ENCODE peak calls at places on chromosomes 11 and 22, in eight cellular contexts. One of them, this sample, is unnamed.

GRCh38 chr22:19265779-19266178 is 25.7 kb downstream of the CLTCL1 start:
- DNase-seq in aorta: no peak
- DNase-seq in PC-9: no peak
- DNase-seq in colonic mucosa: no peak
- DNase-seq in HAP-1: no peak
- DNase-seq in adrenal gland: no peak
- DNase-seq in astrocyte: no peak
- DNase-seq in cardiac muscle cell: no peak
- DNase-seq in this sample: no peak

GRCh38 chr11:132604446-132604845 is 927.9 kb downstream of the OPCML start:
- DNase-seq in colonic mucosa: no peak
- DNase-seq in astrocyte: peak; percentile 84
- DNase-seq in PC-9: no peak
- DNase-seq in adrenal gland: no peak
- DNase-seq in aorta: no peak
- DNase-seq in HAP-1: no peak
- DNase-seq in cardiac muscle cell: no peak
- DNase-seq in this sample: no peak

GRCh38 chr11:65918211-65919150 is at the start of gene C11orf68:
- DNase-seq in adrenal gland: peak; percentile 74
- DNase-seq in astrocyte: no peak
- DNase-seq in colonic mucosa: no peak
- DNase-seq in cardiac muscle cell: peak; percentile 63
- DNase-seq in PC-9: no peak
- DNase-seq in aorta: peak; percentile 66
- DNase-seq in HAP-1: no peak
- DNase-seq in this sample: no peak

GRCh38 chr11:86162257-86162656 is 82.3 kb upstream of the EED start:
- DNase-seq in aorta: peak; percentile 80
- DNase-seq in astrocyte: peak; percentile 87
- DNase-seq in adrenal gland: peak; percentile 83
- DNase-seq in colonic mucosa: no peak
- DNase-seq in PC-9: no peak
- DNase-seq in cardiac muscle cell: no peak
- DNase-seq in HAP-1: no peak
- DNase-seq in this sample: peak; percentile 51

GRCh38 chr11:26730711-26731460 is 9.0 kb upstream of the SLC5A12 start:
- DNase-seq in PC-9: no peak
- DNase-seq in colonic mucosa: no peak
- DNase-seq in astrocyte: no peak
- DNase-seq in aorta: no peak
- DNase-seq in adrenal gland: no peak
- DNase-seq in cardiac muscle cell: no peak
- DNase-seq in HAP-1: no peak
- DNase-seq in this sample: no peak

GRCh38 chr11:69515271-69516245 is 34.1 kb downstream of the LINC01488 start:
- DNase-seq in HAP-1: no peak
- DNase-seq in astrocyte: no peak
- DNase-seq in adrenal gland: no peak
- DNase-seq in cardiac muscle cell: no peak
- DNase-seq in aorta: no peak
- DNase-seq in PC-9: no peak
- DNase-seq in colonic mucosa: no peak
- DNase-seq in this sample: peak; percentile 5

GRCh38 chr22:39283312-39284141 is 35.9 kb downstream of the RPL3 start:
- DNase-seq in adrenal gland: peak; percentile 89
- DNase-seq in astrocyte: no peak
- DNase-seq in HAP-1: no peak
- DNase-seq in aorta: peak; percentile 84
- DNase-seq in colonic mucosa: no peak
- DNase-seq in PC-9: peak; percentile 99
- DNase-seq in cardiac muscle cell: peak; percentile 91
- DNase-seq in this sample: peak; percentile 43

GRCh38 chr11:32913445-32913844 is 20.8 kb downstream of the QSER1 start:
- DNase-seq in cardiac muscle cell: no peak
- DNase-seq in HAP-1: no peak
- DNase-seq in astrocyte: no peak
- DNase-seq in PC-9: no peak
- DNase-seq in colonic mucosa: peak; percentile 36
- DNase-seq in adrenal gland: no peak
- DNase-seq in aorta: no peak
- DNase-seq in this sample: no peak

GRCh38 chr11:65778431-65778900 is 2.3 kb downstream of the AP5B1 start:
- DNase-seq in astrocyte: no peak
- DNase-seq in cardiac muscle cell: no peak
- DNase-seq in adrenal gland: peak; percentile 49
- DNase-seq in colonic mucosa: peak; percentile 16
- DNase-seq in PC-9: no peak
- DNase-seq in HAP-1: no peak
- DNase-seq in aorta: no peak
- DNase-seq in this sample: peak; percentile 11

GRCh38 chr11:64538501-64538951 is 52.5 kb upstream of the SLC22A12 start:
- DNase-seq in adrenal gland: no peak
- DNase-seq in aorta: no peak
- DNase-seq in colonic mucosa: no peak
- DNase-seq in cardiac muscle cell: no peak
- DNase-seq in HAP-1: no peak
- DNase-seq in astrocyte: no peak
- DNase-seq in PC-9: no peak
- DNase-seq in this sample: no peak

GRCh38 chr11:65625628-65626342 is 10.2 kb downstream of the PCNX3 start:
- DNase-seq in colonic mucosa: peak; percentile 66
- DNase-seq in aorta: no peak
- DNase-seq in adrenal gland: peak; percentile 75
- DNase-seq in PC-9: no peak
- DNase-seq in HAP-1: no peak
- DNase-seq in astrocyte: no peak
- DNase-seq in cardiac muscle cell: peak; percentile 64
- DNase-seq in this sample: peak; percentile 52

DNA sequence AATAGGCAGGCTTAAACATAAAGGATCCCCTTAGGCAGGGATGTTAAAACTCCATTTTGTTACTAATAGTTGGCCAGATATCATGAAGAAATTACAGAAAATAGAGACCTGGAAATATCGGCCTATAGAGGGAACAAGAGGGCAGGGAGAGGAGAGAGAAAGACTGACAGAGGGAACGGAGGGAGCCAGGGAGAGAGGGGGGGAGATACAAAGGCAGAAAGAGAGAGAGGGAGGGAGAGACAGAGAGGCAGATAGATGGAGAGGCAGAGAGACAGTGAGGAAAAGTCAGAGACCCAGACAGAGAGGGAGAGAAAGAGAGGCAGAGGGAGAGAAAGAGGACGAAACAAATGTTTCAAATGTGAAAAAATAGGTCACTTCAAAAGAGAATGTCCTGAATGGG is 53.5 kb downstream of the ZNF280B start:
- DNase-seq in astrocyte: no peak
- DNase-seq in colonic mucosa: no peak
- DNase-seq in adrenal gland: no peak
- DNase-seq in cardiac muscle cell: no peak
- DNase-seq in aorta: no peak
- DNase-seq in HAP-1: no peak
- DNase-seq in PC-9: no peak
- DNase-seq in this sample: no peak
- H3K9me3 ChIP-seq in astrocyte: peaks cover 25% of the 10 kb centered on the region
- H3K9me3 ChIP-seq in colonic mucosa: no peaks in the 10 kb centered on the region
- H3K9me3 ChIP-seq in adrenal gland: no peaks in the 10 kb centered on the region
- H3K9me3 ChIP-seq in cardiac muscle cell: no peaks in the 10 kb centered on the region
- H3K9me3 ChIP-seq in aorta: peaks cover 17% of the 10 kb centered on the region
- H3K9me3 ChIP-seq in HAP-1: peaks cover 2% of the 10 kb centered on the region
- H3K9me3 ChIP-seq in PC-9: no peaks in the 10 kb centered on the region
- H3K9me3 ChIP-seq in this sample: no peaks in the 10 kb centered on the region

DNA sequence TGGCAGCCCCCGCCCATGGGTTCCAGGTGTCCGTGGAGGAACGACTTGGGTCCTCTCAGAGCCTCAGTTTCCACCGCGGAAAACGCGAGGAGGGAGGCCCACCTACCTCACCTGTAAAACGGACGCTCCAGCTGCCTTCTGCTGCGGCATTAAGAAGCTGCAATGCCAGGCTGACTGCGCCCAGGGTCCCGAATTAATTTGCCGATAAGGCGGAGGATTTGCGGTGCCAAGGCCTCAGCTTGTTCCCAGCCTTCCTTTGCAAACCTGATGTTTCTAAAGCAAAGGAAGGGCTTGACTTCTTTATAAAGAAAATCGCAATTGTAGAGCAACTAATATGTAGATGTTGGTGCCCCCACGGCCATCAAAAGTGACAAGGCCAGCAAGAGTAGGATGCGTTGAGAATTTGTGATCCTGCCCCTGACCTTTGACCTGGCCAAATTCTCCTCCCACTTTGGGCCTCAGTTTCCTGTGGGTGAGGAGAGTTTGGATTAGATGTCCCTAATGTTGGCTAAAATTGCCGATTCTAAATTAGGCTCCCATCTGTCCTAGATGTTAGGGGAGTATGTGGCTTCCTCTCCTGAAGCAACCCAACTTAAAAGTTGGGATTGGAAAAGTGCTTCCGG is 849 bp upstream of the TCF20 start:
- DNase-seq in aorta: no peak
- DNase-seq in PC-9: no peak
- DNase-seq in HAP-1: no peak
- DNase-seq in colonic mucosa: no peak
- DNase-seq in astrocyte: no peak
- DNase-seq in cardiac muscle cell: no peak
- DNase-seq in adrenal gland: no peak
- DNase-seq in this sample: no peak
- H3K4me3 ChIP-seq in aorta: no peak overlapping the region
- H3K4me3 ChIP-seq in PC-9: peak overlapping the region; percentile 61
- H3K4me3 ChIP-seq in HAP-1: no peak overlapping the region
- H3K4me3 ChIP-seq in colonic mucosa: peak overlapping the region; percentile 47
- H3K4me3 ChIP-seq in astrocyte: no peak overlapping the region
- H3K4me3 ChIP-seq in cardiac muscle cell: no peak overlapping the region
- H3K4me3 ChIP-seq in adrenal gland: no peak overlapping the region
- H3K4me3 ChIP-seq in this sample: peak overlapping the region; percentile 81

GRCh38 chr11:46431211-46431610 is 39.6 kb upstream of the CHRM4 start:
- DNase-seq in aorta: no peak
- DNase-seq in PC-9: no peak
- DNase-seq in colonic mucosa: no peak
- DNase-seq in astrocyte: no peak
- DNase-seq in adrenal gland: no peak
- DNase-seq in HAP-1: no peak
- DNase-seq in cardiac muscle cell: no peak
- DNase-seq in this sample: no peak

GRCh38 chr11:46422588-46422987 is 31.0 kb upstream of the CHRM4 start:
- DNase-seq in astrocyte: no peak
- DNase-seq in aorta: no peak
- DNase-seq in HAP-1: no peak
- DNase-seq in adrenal gland: no peak
- DNase-seq in colonic mucosa: no peak
- DNase-seq in cardiac muscle cell: no peak
- DNase-seq in PC-9: no peak
- DNase-seq in this sample: no peak

GRCh38 chr11:46429709-46430108 is 38.1 kb upstream of the CHRM4 start:
- DNase-seq in astrocyte: no peak
- DNase-seq in colonic mucosa: no peak
- DNase-seq in PC-9: no peak
- DNase-seq in cardiac muscle cell: no peak
- DNase-seq in aorta: no peak
- DNase-seq in HAP-1: no peak
- DNase-seq in adrenal gland: no peak
- DNase-seq in this sample: no peak

GRCh38 chr11:46426233-46426991 is 34.8 kb upstream of the CHRM4 start:
- DNase-seq in astrocyte: no peak
- DNase-seq in cardiac muscle cell: no peak
- DNase-seq in adrenal gland: no peak
- DNase-seq in colonic mucosa: no peak
- DNase-seq in PC-9: no peak
- DNase-seq in aorta: no peak
- DNase-seq in HAP-1: no peak
- DNase-seq in this sample: no peak

GRCh38 chr11:46427364-46427763 is 35.8 kb upstream of the CHRM4 start:
- DNase-seq in PC-9: no peak
- DNase-seq in aorta: no peak
- DNase-seq in astrocyte: no peak
- DNase-seq in cardiac muscle cell: no peak
- DNase-seq in adrenal gland: no peak
- DNase-seq in HAP-1: no peak
- DNase-seq in colonic mucosa: no peak
- DNase-seq in this sample: no peak
- H3K9me3 ChIP-seq in PC-9: no peaks in the 10 kb centered on the region
- H3K9me3 ChIP-seq in aorta: no peaks in the 10 kb centered on the region
- H3K9me3 ChIP-seq in astrocyte: no peaks in the 10 kb centered on the region
- H3K9me3 ChIP-seq in cardiac muscle cell: no peaks in the 10 kb centered on the region
- H3K9me3 ChIP-seq in adrenal gland: no peaks in the 10 kb centered on the region
- H3K9me3 ChIP-seq in HAP-1: no peaks in the 10 kb centered on the region
- H3K9me3 ChIP-seq in colonic mucosa: no peaks in the 10 kb centered on the region
- H3K9me3 ChIP-seq in this sample: no peaks in the 10 kb centered on the region

DNA sequence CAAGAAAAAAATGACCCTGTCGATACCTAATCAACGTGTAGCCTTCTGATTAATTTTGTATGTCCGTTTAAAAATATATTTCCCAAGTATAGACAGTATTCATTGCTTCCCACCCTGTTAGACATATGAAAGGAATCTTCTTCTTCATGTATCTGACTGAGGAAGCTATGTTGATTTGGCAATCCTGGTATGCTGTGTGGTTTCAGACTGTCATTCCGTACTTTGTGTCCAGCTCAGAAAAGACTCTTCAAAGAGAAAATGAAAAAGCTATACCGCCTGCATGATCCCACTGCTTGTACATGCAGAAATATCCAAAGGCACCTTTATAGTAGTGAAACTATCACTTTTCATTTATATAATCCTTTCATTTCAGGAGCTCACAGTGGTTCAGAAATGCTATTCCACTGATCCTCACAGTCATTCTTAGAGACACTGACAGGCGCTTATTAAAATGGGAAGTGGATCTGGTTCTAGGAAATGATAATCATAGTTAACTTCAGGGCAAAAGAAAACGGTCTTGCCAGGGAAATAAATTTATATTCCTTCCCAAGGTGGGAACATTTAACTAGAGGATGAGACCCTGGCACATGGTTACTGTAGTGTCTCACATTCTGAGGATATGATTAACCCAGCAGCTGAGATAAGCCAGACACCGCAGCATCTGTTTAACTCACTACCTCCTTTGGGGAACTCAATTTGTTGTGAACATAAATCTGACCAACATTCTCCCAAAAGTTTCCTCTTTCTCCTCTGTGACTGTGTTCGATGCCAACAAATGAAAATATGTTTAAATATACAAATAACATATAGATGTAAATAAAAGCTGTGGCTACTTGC is 599.2 kb upstream of the LUZP2 start:
- DNase-seq in PC-9: no peak
- DNase-seq in astrocyte: peak; percentile 92
- DNase-seq in HAP-1: no peak
- DNase-seq in cardiac muscle cell: no peak
- DNase-seq in aorta: no peak
- DNase-seq in adrenal gland: no peak
- DNase-seq in colonic mucosa: no peak
- DNase-seq in this sample: no peak
- H3K4me3 ChIP-seq in PC-9: no peak overlapping the region
- H3K4me3 ChIP-seq in astrocyte: peak overlapping the region; percentile 11
- H3K4me3 ChIP-seq in HAP-1: no peak overlapping the region
- H3K4me3 ChIP-seq in cardiac muscle cell: no peak overlapping the region
- H3K4me3 ChIP-seq in aorta: no peak overlapping the region
- H3K4me3 ChIP-seq in adrenal gland: no peak overlapping the region
- H3K4me3 ChIP-seq in colonic mucosa: no peak overlapping the region
- H3K4me3 ChIP-seq in this sample: no peak overlapping the region

GRCh38 chr22:47386812-47387510 is 624.5 kb downstream of the TBC1D22A start:
- DNase-seq in cardiac muscle cell: no peak
- DNase-seq in astrocyte: no peak
- DNase-seq in HAP-1: no peak
- DNase-seq in adrenal gland: no peak
- DNase-seq in colonic mucosa: no peak
- DNase-seq in aorta: peak; percentile 32
- DNase-seq in PC-9: no peak
- DNase-seq in this sample: no peak
- H3K9me3 ChIP-seq in cardiac muscle cell: no peaks in the 10 kb centered on the region
- H3K9me3 ChIP-seq in astrocyte: no peaks in the 10 kb centered on the region
- H3K9me3 ChIP-seq in HAP-1: no peaks in the 10 kb centered on the region
- H3K9me3 ChIP-seq in adrenal gland: no peaks in the 10 kb centered on the region
- H3K9me3 ChIP-seq in colonic mucosa: no peaks in the 10 kb centered on the region
- H3K9me3 ChIP-seq in aorta: no peaks in the 10 kb centered on the region
- H3K9me3 ChIP-seq in PC-9: no peaks in the 10 kb centered on the region
- H3K9me3 ChIP-seq in this sample: no peaks in the 10 kb centered on the region

This sample was measured in uterus.